ENCODE peak calls at places on chromosomes 13 and 19, in six cellular contexts. Y is tibial artery, F is pancreas, K is cardiac fibroblast, E is Caco-2, R is astrocyte of the spinal cord. D is an unnamed sample.

GRCh38 chr19:10461047-10461949 is 41.0 kb downstream of the PDE4A start:
- DNase-seq in Y (peak; percentile 91), F (peak; percentile 88), K (peak; percentile 89), E (peak; percentile 94), R (peak; percentile 93), D (peak; percentile 91)

GRCh38 chr19:47511128-47511517 is 3.7 kb downstream of the NAPA start:
- DNase-seq in Y (no peak), F (peak; percentile 72), K (no peak), E (no peak), R (no peak), D (peak; percentile 67)

GRCh38 chr19:23392706-23393105 is 2.6 kb downstream of the ZNF91 start:
- DNase-seq in Y (no peak), F (no peak), K (peak; percentile 12), E (no peak), R (no peak), D (no peak)

GRCh38 chr13:98676239-98676638 is 76.2 kb downstream of the SLC15A1 start:
- DNase-seq in Y (no peak), F (no peak), K (no peak), E (no peak), R (no peak), D (no peak)

GRCh38 chr13:27979001-27979643 is 9.4 kb downstream of the URAD start:
- DNase-seq in Y (no peak), F (no peak), K (no peak), E (no peak), R (no peak), D (no peak)

GRCh38 chr19:12825259-12826131 is 8.9 kb downstream of the RTBDN start:
- DNase-seq in Y (no peak), F (peak; percentile 46), K (peak; percentile 52), E (no peak), R (no peak), D (no peak)

GRCh38 chr19:17090501-17091074 is 15.0 kb downstream of the MYO9B start:
- DNase-seq in Y (no peak), F (no peak), K (peak; percentile 83), E (no peak), R (no peak), D (peak; percentile 58)

GRCh38 chr19:17555929-17556813 is 722 bp downstream of the COLGALT1 start:
- DNase-seq in Y (peak; percentile 64), F (peak; percentile 65), K (peak; percentile 79), E (peak; percentile 49), R (peak; percentile 47), D (peak; percentile 83)

GRCh38 chr19:51511353-51511752 is 9.8 kb upstream of the SIGLEC12 start:
- DNase-seq in Y (no peak), F (no peak), K (peak; percentile 17), E (no peak), R (no peak), D (peak; percentile 15)

GRCh38 chr13:48715977-48716376 is 62.2 kb downstream of the CYSLTR2 start:
- DNase-seq in Y (no peak), F (no peak), K (no peak), E (no peak), R (peak; percentile 13), D (peak; percentile 8)

GRCh38 chr19:46492841-46493235 is 2.8 kb downstream of the PNMA8B start:
- DNase-seq in Y (no peak), F (no peak), K (no peak), E (no peak), R (no peak), D (no peak)

GRCh38 chr13:32408999-32409313 is 19.0 kb downstream of the N4BP2L1 start:
- DNase-seq in Y (no peak), F (no peak), K (no peak), E (no peak), R (no peak), D (no peak)

GRCh38 chr19:30325657-30326056 is 46.5 kb upstream of the ZNF536 start:
- DNase-seq in Y (no peak), F (no peak), K (no peak), E (no peak), R (no peak), D (no peak)

GRCh38 chr19:16078311-16078758 is 2.0 kb downstream of the TPM4 start:
- DNase-seq in Y (peak; percentile 55), F (no peak), K (peak; percentile 83), E (no peak), R (no peak), D (peak; percentile 89)

GRCh38 chr13:39263531-39263930 is 225.3 kb downstream of the NHLRC3 start:
- DNase-seq in Y (no peak), F (no peak), K (no peak), E (no peak), R (no peak), D (no peak)

GRCh38 chr13:109778102-109778542 is 8.3 kb downstream of the IRS2 start:
- DNase-seq in Y (no peak), F (no peak), K (peak; percentile 57), E (no peak), R (peak; percentile 65), D (peak; percentile 63)

GRCh38 chr19:7544626-7545025 is 9.1 kb downstream of the PNPLA6 start:
- DNase-seq in Y (no peak), F (no peak), K (no peak), E (no peak), R (no peak), D (no peak)

GRCh38 chr13:114077121-114077937 is 55.1 kb downstream of the RASA3 start:
- DNase-seq in Y (no peak), F (no peak), K (no peak), E (peak; percentile 21), R (no peak), D (no peak)

GRCh38 chr13:98144501-98145350 is 1.8 kb downstream of the FARP1 start:
- DNase-seq in Y (no peak), F (peak; percentile 28), K (peak; percentile 71), E (peak; percentile 58), R (peak; percentile 60), D (peak; percentile 49)

GRCh38 chr19:926595-927043 is 784 bp downstream of the ARID3A start:
- DNase-seq in Y (peak; percentile 60), F (peak; percentile 66), K (peak; percentile 56), E (no peak), R (peak; percentile 39), D (peak; percentile 45)

GRCh38 chr19:17448190-17448967 is at the start of gene TMEM221:
- DNase-seq in Y (peak; percentile 47), F (peak; percentile 68), K (peak; percentile 30), E (peak; percentile 46), R (no peak), D (no peak)

GRCh38 chr19:6828306-6828697 is 55.8 kb downstream of the VAV1 start:
- DNase-seq in Y (no peak), F (no peak), K (peak; percentile 2), E (no peak), R (no peak), D (no peak)

GRCh38 chr13:64088491-64088890 is 2672.8 kb upstream of the PCDH20 start:
- DNase-seq in Y (no peak), F (no peak), K (no peak), E (no peak), R (no peak), D (no peak)

GRCh38 chr19:1746401-1747284 is 6.7 kb upstream of the ONECUT3 start:
- DNase-seq in Y (no peak), F (no peak), K (peak; percentile 63), E (peak; percentile 71), R (peak; percentile 37), D (peak; percentile 15)

GRCh38 chr13:114134944-114135610 is 2.7 kb upstream of the RASA3 start:
- DNase-seq in Y (no peak), F (no peak), K (no peak), E (no peak), R (no peak), D (no peak)

GRCh38 chr13:112835344-112835743 is 133.7 kb upstream of the MCF2L start:
- DNase-seq in Y (no peak), F (no peak), K (no peak), E (peak; percentile 22), R (no peak), D (no peak)

GRCh38 chr13:60329221-60329983 is 67.6 kb upstream of the TDRD3 start:
- DNase-seq in Y (no peak), F (peak; percentile 27), K (peak; percentile 55), E (peak; percentile 83), R (peak; percentile 19), D (peak; percentile 25)

GRCh38 chr13:52743988-52744387 is 4.4 kb upstream of the CNMD start:
- DNase-seq in Y (no peak), F (no peak), K (no peak), E (no peak), R (no peak), D (no peak)
- TF ChIP-seq CTCF in Y (no peak), F (no peak), K (no peak), E (no peak), R (no peak), D (no peak)

GRCh38 chr19:14347999-14348889 is 33.0 kb upstream of the ADGRE5 start:
- DNase-seq in Y (peak; percentile 31), F (peak; percentile 67), K (peak; percentile 45), E (peak; percentile 62), R (peak; percentile 38), D (peak; percentile 43)
- H3K4me3 ChIP-seq in Y (peak overlapping the region; percentile 25), F (no peak overlapping the region), K (peak overlapping the region; percentile 29), E (peak overlapping the region; percentile 29), R (no peak overlapping the region), D (peak overlapping the region; percentile 13)

GRCh38 chr19:19111967-19112580 is 26.2 kb downstream of the TMEM161A start:
- DNase-seq in Y (no peak), F (no peak), K (no peak), E (no peak), R (no peak), D (no peak)

GRCh38 chr19:19111138-19111835 is 27.0 kb downstream of the TMEM161A start:
- DNase-seq in Y (no peak), F (no peak), K (no peak), E (no peak), R (no peak), D (no peak)

GRCh38 chr19:19113040-19113541 is 25.2 kb downstream of the TMEM161A start:
- DNase-seq in Y (no peak), F (no peak), K (peak; percentile 50), E (no peak), R (peak; percentile 31), D (peak; percentile 62)

GRCh38 chr19:19109601-19110000 is 28.7 kb downstream of the TMEM161A start:
- DNase-seq in Y (no peak), F (no peak), K (peak; percentile 25), E (no peak), R (no peak), D (peak; percentile 12)

GRCh38 chr19:19110410-19111137 is 27.7 kb downstream of the TMEM161A start:
- DNase-seq in Y (no peak), F (no peak), K (no peak), E (no peak), R (no peak), D (no peak)
- TF ChIP-seq CTCF in Y (no peak), F (no peak), K (no peak), E (peak; percentile 22), R (peak; percentile 18), D (no peak)

GRCh38 chr13:20297181-20297580 is 65.1 kb upstream of the GJB6 start:
- DNase-seq in Y (no peak), F (no peak), K (no peak), E (no peak), R (no peak), D (no peak)

GRCh38 chr13:20306039-20306438 is 73.9 kb upstream of the GJB6 start:
- DNase-seq in Y (no peak), F (no peak), K (no peak), E (no peak), R (no peak), D (no peak)

GRCh38 chr13:20303636-20304035 is 71.5 kb upstream of the GJB6 start:
- DNase-seq in Y (no peak), F (no peak), K (no peak), E (no peak), R (peak; percentile 22), D (no peak)

GRCh38 chr13:20305587-20305986 is 73.5 kb upstream of the GJB6 start:
- DNase-seq in Y (no peak), F (no peak), K (no peak), E (no peak), R (no peak), D (no peak)

GRCh38 chr13:20301391-20302071 is 69.4 kb upstream of the GJB6 start:
- DNase-seq in Y (peak; percentile 34), F (no peak), K (no peak), E (no peak), R (no peak), D (peak; percentile 39)
- H3K4me3 ChIP-seq in Y (no peak overlapping the region), F (no peak overlapping the region), K (peak overlapping the region; percentile 27), E (no peak overlapping the region), R (peak overlapping the region; percentile 13), D (peak overlapping the region; percentile 22)

D was measured in fibroblast of mammary gland.